ENCODE peak calls at places on chromosomes 6 and 20, in nine cellular contexts. L is testis, K is stomach, A is IMR-90, M is heart left ventricle, I is right lobe of liver, V is tibial nerve, S is adrenal gland, Y is thyroid gland. G is an unnamed sample.

GRCh38 chr6:39021041-39021440 is 27.5 kb upstream of the GLP1R start:
- DNase-seq in L (no peak), K (no peak), A (no peak), M (no peak), I (no peak), V (no peak), S (no peak), Y (no peak), G (no peak)

GRCh38 chr6:132466952-132467351 is 46.0 kb downstream of the STX7 start:
- DNase-seq in L (no peak), K (no peak), A (peak; percentile 78), M (no peak), I (no peak), V (no peak), S (no peak), Y (no peak), G (no peak)

GRCh38 chr6:134503542-134504281 is 185.8 kb upstream of the SGK1 start:
- DNase-seq in L (no peak), K (no peak), A (no peak), M (no peak), I (no peak), V (no peak), S (no peak), Y (no peak), G (no peak)

GRCh38 chr6:121944361-121944760 is 455.1 kb upstream of the HSF2 start:
- DNase-seq in L (no peak), K (no peak), A (peak; percentile 6), M (no peak), I (no peak), V (no peak), S (no peak), Y (no peak), G (no peak)

GRCh38 chr6:114194362-114195343 is 148.2 kb downstream of the HS3ST5 start:
- DNase-seq in L (no peak), K (peak; percentile 49), A (peak; percentile 0), M (peak; percentile 34), I (no peak), V (no peak), S (no peak), Y (no peak), G (no peak)

GRCh38 chr6:72286911-72287311 is 335.0 kb upstream of the KCNQ5 start:
- DNase-seq in L (no peak), K (no peak), A (peak; percentile 75), M (no peak), I (no peak), V (no peak), S (no peak), Y (no peak), G (no peak)

GRCh38 chr6:8070718-8071117 is 6.5 kb upstream of the BLOC1S5 start:
- DNase-seq in L (no peak), K (no peak), A (no peak), M (no peak), I (no peak), V (no peak), S (no peak), Y (no peak), G (no peak)

GRCh38 chr20:32285621-32286334 is 8.3 kb downstream of the KIF3B start:
- DNase-seq in L (no peak), K (no peak), A (peak; percentile 10), M (no peak), I (no peak), V (no peak), S (peak; percentile 39), Y (no peak), G (no peak)

GRCh38 chr6:53796791-53797190 is 2.0 kb downstream of the LRRC1 start:
- DNase-seq in L (no peak), K (no peak), A (no peak), M (no peak), I (no peak), V (no peak), S (no peak), Y (no peak), G (no peak)

GRCh38 chr6:168130168-168130651 is 51.2 kb upstream of the FRMD1 start:
- DNase-seq in L (peak; percentile 11), K (peak; percentile 49), A (no peak), M (no peak), I (no peak), V (no peak), S (no peak), Y (no peak), G (no peak)

GRCh38 chr20:44579313-44580090 is 2.9 kb upstream of the PKIG start:
- DNase-seq in L (no peak), K (no peak), A (no peak), M (no peak), I (no peak), V (no peak), S (no peak), Y (no peak), G (no peak)

GRCh38 chr6:4775591-4776492 is at the start of gene CDYL:
- DNase-seq in L (peak; percentile 82), K (peak; percentile 92), A (peak; percentile 85), M (peak; percentile 91), I (peak; percentile 91), V (peak; percentile 74), S (peak; percentile 85), Y (peak; percentile 86), G (peak; percentile 88)
- TF ChIP-seq POLR2A in L (no peak), K (no peak), A (no peak), M (no peak), I (peak; percentile 37), V (peak; percentile 58), S (peak; percentile 49), Y (no peak), G (peak; percentile 23)

DNA sequence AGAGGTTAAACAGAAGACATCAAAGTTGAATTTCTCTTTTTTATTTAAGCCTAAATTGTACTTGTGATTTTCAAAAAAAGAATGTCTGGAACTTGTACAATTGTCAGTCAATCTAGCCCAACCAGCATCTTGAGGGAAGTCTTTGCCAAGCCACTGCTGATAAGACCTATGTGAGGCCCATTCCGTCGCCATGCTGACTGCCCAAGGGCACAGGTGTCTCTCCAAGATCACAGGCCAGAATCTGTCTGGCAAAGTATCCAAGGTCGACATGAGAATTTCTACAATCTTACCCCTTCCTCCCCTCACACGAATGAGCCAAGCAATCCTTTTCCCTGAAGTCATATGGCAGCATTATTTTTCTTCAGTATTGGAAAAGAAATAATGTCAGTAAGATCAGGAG is 614.5 kb downstream of the CBLN4 start:
- DNase-seq in L (no peak), K (no peak), A (no peak), M (no peak), I (no peak), V (no peak), S (no peak), Y (no peak), G (no peak)
- H3K9me3 ChIP-seq in L (no peaks in the 10 kb centered on the region), K (no peaks in the 10 kb centered on the region), A (peaks cover 9% of the 10 kb centered on the region), M (no peaks in the 10 kb centered on the region), I (no peaks in the 10 kb centered on the region), V (no peaks in the 10 kb centered on the region), S (no peaks in the 10 kb centered on the region), Y (no peaks in the 10 kb centered on the region), G (no peaks in the 10 kb centered on the region)

GRCh38 chr6:161273752-161274487 is at the start of gene AGPAT4:
- DNase-seq in L (peak; percentile 73), K (peak; percentile 41), A (peak; percentile 98), M (peak; percentile 64), I (no peak), V (peak; percentile 72), S (peak; percentile 80), Y (peak; percentile 75), G (peak; percentile 72)
- TF ChIP-seq POLR2A in L (no peak), K (no peak), A (peak; percentile 96), M (peak; percentile 47), I (no peak), V (peak; percentile 61), S (no peak), Y (no peak), G (no peak)

GRCh38 chr6:111277819-111278218 is 190.5 kb downstream of the SLC16A10 start:
- DNase-seq in L (no peak), K (no peak), A (no peak), M (no peak), I (no peak), V (no peak), S (no peak), Y (no peak), G (no peak)
- H3K9me3 ChIP-seq in L (no peaks in the 10 kb centered on the region), K (peaks cover 19% of the 10 kb centered on the region), A (peaks cover 14% of the 10 kb centered on the region), M (peaks cover 16% of the 10 kb centered on the region), I (no peaks in the 10 kb centered on the region), V (no peaks in the 10 kb centered on the region), S (no peaks in the 10 kb centered on the region), Y (no peaks in the 10 kb centered on the region), G (peaks cover 7% of the 10 kb centered on the region)

GRCh38 chr6:146885708-146886457 is 287.1 kb downstream of the ADGB start:
- DNase-seq in L (no peak), K (no peak), A (no peak), M (no peak), I (no peak), V (no peak), S (no peak), Y (no peak), G (no peak)
- TF ChIP-seq POLR2A in L (no peak), K (no peak), A (no peak), M (no peak), I (no peak), V (no peak), S (no peak), Y (no peak), G (no peak)